ENCODE peak calls at places on chromosome X, in ten cellular contexts. Z, D, I, T, P, E, B, A, V and Q are unnamed samples.

GRCh38 chrX:40174594-40175415 is 77.0 kb upstream of the BCOR start:
- DNase-seq in Z (no peak), D (no peak), I (no peak), T (peak), P (no peak), E (no peak), B (no peak), A (peak), V (peak), Q (no peak)

GRCh38 chrX:57367649-57368048 is 81.1 kb downstream of the FAAH2 start:
- DNase-seq in Z (no peak), D (no peak), I (no peak), T (no peak), P (no peak), E (no peak), B (no peak), A (no peak), V (no peak), Q (no peak)

GRCh38 chrX:41779058-41779564 is 55.1 kb downstream of the GPR82 start:
- DNase-seq in Z (peak), D (peak), I (no peak), T (peak), P (peak), E (no peak), B (no peak), A (no peak), V (no peak), Q (no peak)

GRCh38 chrX:79130857-79131256 is 13.6 kb upstream of the GPR174 start:
- DNase-seq in Z (no peak), D (no peak), I (no peak), T (no peak), P (no peak), E (no peak), B (no peak), A (no peak), V (no peak), Q (no peak)

GRCh38 chrX:48958635-48959094 is 1.3 kb upstream of the OTUD5 start:
- DNase-seq in Z (peak), D (peak), I (no peak), T (peak), P (peak), E (no peak), B (no peak), A (no peak), V (no peak), Q (no peak)

GRCh38 chrX:119638725-119639471 is 32.7 kb upstream of the NKRF start:
- DNase-seq in Z (no peak), D (no peak), I (peak), T (no peak), P (peak), E (peak), B (no peak), A (no peak), V (no peak), Q (no peak)

GRCh38 chrX:49129427-49129826 is 5.9 kb upstream of the GPKOW start:
- DNase-seq in Z (no peak), D (no peak), I (no peak), T (no peak), P (no peak), E (no peak), B (no peak), A (no peak), V (no peak), Q (no peak)

GRCh38 chrX:13658602-13659001 is 5.7 kb downstream of the TCEANC start:
- DNase-seq in Z (peak), D (no peak), I (peak), T (peak), P (peak), E (peak), B (no peak), A (no peak), V (peak), Q (no peak)

GRCh38 chrX:19698125-19698524 is 182.8 kb upstream of the MAP3K15 start:
- DNase-seq in Z (peak), D (peak), I (no peak), T (no peak), P (peak), E (no peak), B (no peak), A (no peak), V (no peak), Q (no peak)

GRCh38 chrX:38081926-38082708 is 75.8 kb downstream of the SYTL5 start:
- DNase-seq in Z (no peak), D (no peak), I (no peak), T (no peak), P (no peak), E (no peak), B (no peak), A (no peak), V (no peak), Q (no peak)

GRCh38 chrX:23403849-23404248 is 69.2 kb downstream of the PTCHD1 start:
- DNase-seq in Z (no peak), D (no peak), I (no peak), T (no peak), P (no peak), E (no peak), B (no peak), A (no peak), V (peak), Q (no peak)
- TF ChIP-seq CTCF in Z (peak), D (peak), I (no peak), T (peak), P (no peak), E (peak), B (no peak), A (peak), V (peak), Q (peak)

DNA sequence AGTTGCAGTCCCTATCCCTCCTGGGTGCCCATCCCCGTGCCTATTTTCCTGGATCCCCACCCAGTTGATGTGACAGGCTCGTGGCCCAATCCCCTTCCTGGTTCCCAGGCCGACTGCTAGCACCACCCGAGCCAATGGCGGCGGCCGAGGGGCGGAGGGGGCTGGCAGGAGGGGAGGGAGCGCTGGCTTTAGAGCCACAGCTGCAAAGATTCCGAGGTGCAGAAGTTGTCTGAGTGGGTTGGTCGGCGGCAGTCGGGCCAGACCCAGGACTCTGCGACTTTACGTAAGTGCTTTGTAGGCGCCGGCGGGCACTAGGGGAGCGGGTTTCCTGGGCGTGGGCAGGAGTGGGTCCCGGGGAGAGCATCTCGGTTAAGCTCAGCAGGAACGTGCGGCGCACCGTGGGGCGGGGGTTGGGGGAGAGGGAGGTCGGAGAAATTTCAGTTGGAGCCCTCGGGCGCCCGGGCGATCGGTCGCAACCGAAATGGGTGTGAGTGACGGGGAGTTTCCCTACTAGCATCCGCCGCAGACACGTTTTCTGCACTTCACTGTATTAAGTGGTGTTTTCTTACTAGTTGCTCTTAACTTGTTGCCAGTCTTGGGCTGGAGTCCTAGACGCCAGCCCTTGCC is at the start of gene PLS3:
- DNase-seq in Z (peak), D (peak), I (peak), T (peak), P (peak), E (peak), B (peak), A (peak), V (peak), Q (no peak)
- TF ChIP-seq CTCF in Z (no peak), D (no peak), I (no peak), T (no peak), P (no peak), E (no peak), B (no peak), A (no peak), V (no peak), Q (no peak)

DNA sequence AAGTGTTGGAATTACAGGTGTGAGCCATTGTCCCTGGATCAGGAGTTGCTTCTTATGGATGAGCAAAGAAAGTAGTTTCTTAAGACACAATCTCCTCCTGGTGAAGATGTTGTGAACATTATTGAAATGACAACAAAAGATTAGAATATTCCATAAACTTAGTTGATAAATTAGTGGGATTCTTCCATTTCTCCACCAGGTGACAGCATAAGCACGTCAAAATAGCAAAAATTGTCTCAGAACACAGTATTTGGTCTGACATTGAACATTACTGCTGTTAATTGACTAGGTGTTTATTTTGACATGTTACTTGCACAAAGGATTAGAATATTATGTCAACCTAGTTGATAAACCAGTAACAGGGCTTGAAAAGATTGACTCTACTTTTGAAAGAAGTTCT is 21.6 kb downstream of the CLDN34 start:
- DNase-seq in Z (peak), D (no peak), I (no peak), T (no peak), P (no peak), E (no peak), B (no peak), A (no peak), V (peak), Q (no peak)
- TF ChIP-seq CTCF in Z (peak), D (peak), I (peak), T (peak), P (peak), E (peak), B (peak), A (peak), V (peak), Q (peak)

DNA sequence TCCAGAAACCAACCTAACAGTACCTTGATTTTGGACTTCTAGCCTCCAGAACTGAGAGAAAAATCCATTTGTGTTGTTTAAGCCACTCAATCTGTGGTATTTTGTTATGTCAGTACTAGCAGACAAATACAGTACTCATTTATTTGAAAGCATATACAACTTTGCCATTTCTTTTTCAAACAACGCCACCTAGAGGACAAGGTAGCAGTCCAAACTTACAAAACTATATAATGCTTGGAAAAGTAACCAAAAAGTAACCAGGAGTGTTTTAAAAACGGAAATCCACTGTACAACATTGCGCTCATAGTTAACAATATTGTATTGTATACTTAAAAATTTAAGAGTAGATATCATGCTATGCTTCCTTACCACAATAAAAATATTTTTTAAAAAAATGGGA is 37.0 kb upstream of the FGF13 start:
- DNase-seq in Z (peak), D (no peak), I (no peak), T (no peak), P (peak), E (no peak), B (no peak), A (no peak), V (no peak), Q (no peak)
- TF ChIP-seq CTCF in Z (peak), D (peak), I (peak), T (peak), P (peak), E (peak), B (peak), A (peak), V (peak), Q (peak)

GRCh38 chrX:3639236-3639635 is 74.2 kb downstream of the PRKX start:
- DNase-seq in Z (no peak), D (no peak), I (no peak), T (no peak), P (no peak), E (no peak), B (no peak), A (no peak), V (peak), Q (no peak)

GRCh38 chrX:3636803-3637202 is 76.6 kb downstream of the PRKX start:
- DNase-seq in Z (no peak), D (no peak), I (no peak), T (no peak), P (no peak), E (no peak), B (no peak), A (no peak), V (no peak), Q (no peak)

GRCh38 chrX:3638280-3638873 is 75.1 kb downstream of the PRKX start:
- DNase-seq in Z (peak), D (peak), I (peak), T (peak), P (peak), E (peak), B (no peak), A (peak), V (peak), Q (peak)
- TF ChIP-seq CTCF in Z (peak), D (peak), I (peak), T (peak), P (peak), E (peak), B (peak), A (peak), V (peak), Q (peak)

GRCh38 chrX:70998402-70999027 is 67.6 kb upstream of the SLC7A3 start:
- DNase-seq in Z (peak), D (peak), I (no peak), T (peak), P (peak), E (no peak), B (no peak), A (peak), V (no peak), Q (no peak)
- TF ChIP-seq CTCF in Z (peak), D (peak), I (peak), T (peak), P (peak), E (peak), B (no peak), A (peak), V (peak), Q (peak)

GRCh38 chrX:46575991-46576392 is 2.4 kb downstream of the CHST7 start:
- DNase-seq in Z (peak), D (peak), I (no peak), T (no peak), P (peak), E (no peak), B (no peak), A (no peak), V (no peak), Q (no peak)

GRCh38 chrX:46575586-46575985 is 2.0 kb downstream of the CHST7 start:
- DNase-seq in Z (no peak), D (no peak), I (no peak), T (no peak), P (no peak), E (no peak), B (no peak), A (no peak), V (no peak), Q (no peak)

GRCh38 chrX:46573896-46574336 is 351 bp downstream of the CHST7 start:
- DNase-seq in Z (peak), D (peak), I (peak), T (peak), P (peak), E (peak), B (no peak), A (peak), V (peak), Q (no peak)

GRCh38 chrX:46574337-46574940 is 874 bp downstream of the CHST7 start:
- DNase-seq in Z (no peak), D (no peak), I (no peak), T (no peak), P (no peak), E (peak), B (no peak), A (peak), V (peak), Q (no peak)

GRCh38 chrX:46574941-46575381 is 1.4 kb downstream of the CHST7 start:
- DNase-seq in Z (no peak), D (peak), I (peak), T (no peak), P (no peak), E (peak), B (no peak), A (no peak), V (peak), Q (no peak)
- TF ChIP-seq CTCF in Z (no peak), D (no peak), I (no peak), T (no peak), P (no peak), E (peak), B (no peak), A (no peak), V (no peak), Q (no peak)

DNA sequence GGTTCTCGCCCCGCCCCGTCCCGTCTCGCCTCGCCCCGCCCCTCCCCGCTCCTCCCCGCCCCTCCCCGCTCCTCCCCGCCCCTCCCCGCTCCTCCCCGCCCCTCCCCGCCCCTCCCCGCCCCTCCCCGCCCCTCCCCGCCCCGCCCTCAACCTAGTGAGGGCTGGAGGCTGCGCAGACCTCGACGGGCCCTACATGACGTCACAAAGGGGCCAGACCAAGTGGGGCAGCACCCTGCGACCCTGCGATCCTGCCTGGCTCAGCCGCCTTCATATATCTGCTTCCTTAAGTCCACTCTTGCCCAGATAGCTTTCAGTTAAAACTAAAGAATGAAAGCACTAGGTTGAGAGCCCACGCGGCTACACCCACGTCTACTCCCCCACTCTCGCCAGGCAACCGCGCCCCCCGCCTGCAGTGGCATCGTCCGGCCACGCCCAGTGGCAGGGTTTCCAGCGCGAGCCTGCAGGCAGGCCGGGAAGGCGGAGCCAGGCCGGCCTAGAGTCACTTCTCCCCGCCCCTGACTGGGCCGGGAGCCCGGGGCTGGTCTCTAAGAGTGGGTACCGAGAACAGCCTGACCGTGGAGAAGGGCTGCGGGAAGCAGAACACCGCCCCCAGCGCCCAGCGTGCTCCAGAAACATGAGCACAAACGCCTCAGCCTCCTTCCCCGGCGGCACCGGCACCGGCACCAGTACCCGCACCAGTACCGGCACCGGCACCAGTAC is 1.5 kb upstream of the MAOA start:
- DNase-seq in Z (peak), D (peak), I (peak), T (peak), P (peak), E (peak), B (peak), A (peak), V (peak), Q (peak)
- TF ChIP-seq CTCF in Z (no peak), D (no peak), I (no peak), T (peak), P (peak), E (no peak), B (no peak), A (peak), V (peak), Q (peak)